ENCODE peak calls at places on chromosomes 12 and 14, in five cellular contexts. One of them, this sample, is unnamed.

GRCh38 chr14:103562385-103563088 is at the start of the genes BAG5 and COA8:
- DNase-seq in LHCN-M2: peak; percentile 77
- DNase-seq in effector CD4-positive, alpha-beta T cell: peak; percentile 84
- DNase-seq in activated T-cell treated with anti-CD3 and anti-CD28 coated beads, Interleukin-2, amount 50 U/mL, for 72 hours: peak; percentile 91
- DNase-seq in stimulated activated CD8-positive, alpha-beta memory T cell treated with anti-CD3 and anti-CD28 coated beads, Interleukin-12 subunit alpha, Interleukin-12 subunit beta, amount 100 ng/mL, for 4 hours: peak; percentile 82
- DNase-seq in this sample: peak; percentile 88

GRCh38 chr12:3743803-3744202 is 9.1 kb downstream of the CRACR2A start:
- DNase-seq in LHCN-M2: peak; percentile 34
- DNase-seq in effector CD4-positive, alpha-beta T cell: no peak
- DNase-seq in activated T-cell treated with anti-CD3 and anti-CD28 coated beads, Interleukin-2, amount 50 U/mL, for 72 hours: peak; percentile 67
- DNase-seq in stimulated activated CD8-positive, alpha-beta memory T cell treated with anti-CD3 and anti-CD28 coated beads, Interleukin-12 subunit alpha, Interleukin-12 subunit beta, amount 100 ng/mL, for 4 hours: no peak
- DNase-seq in this sample: no peak

GRCh38 chr14:33788116-33788515 is 162.8 kb downstream of the EGLN3 start:
- DNase-seq in LHCN-M2: no peak
- DNase-seq in effector CD4-positive, alpha-beta T cell: no peak
- DNase-seq in activated T-cell treated with anti-CD3 and anti-CD28 coated beads, Interleukin-2, amount 50 U/mL, for 72 hours: no peak
- DNase-seq in stimulated activated CD8-positive, alpha-beta memory T cell treated with anti-CD3 and anti-CD28 coated beads, Interleukin-12 subunit alpha, Interleukin-12 subunit beta, amount 100 ng/mL, for 4 hours: no peak
- DNase-seq in this sample: no peak

GRCh38 chr12:53482626-53483165 is 16.6 kb downstream of the MAP3K12 start:
- DNase-seq in LHCN-M2: no peak
- DNase-seq in effector CD4-positive, alpha-beta T cell: no peak
- DNase-seq in activated T-cell treated with anti-CD3 and anti-CD28 coated beads, Interleukin-2, amount 50 U/mL, for 72 hours: no peak
- DNase-seq in stimulated activated CD8-positive, alpha-beta memory T cell treated with anti-CD3 and anti-CD28 coated beads, Interleukin-12 subunit alpha, Interleukin-12 subunit beta, amount 100 ng/mL, for 4 hours: no peak
- DNase-seq in this sample: no peak

GRCh38 chr12:45615268-45615667 is 114.2 kb upstream of the ARID2 start:
- DNase-seq in LHCN-M2: peak; percentile 86
- DNase-seq in effector CD4-positive, alpha-beta T cell: no peak
- DNase-seq in activated T-cell treated with anti-CD3 and anti-CD28 coated beads, Interleukin-2, amount 50 U/mL, for 72 hours: no peak
- DNase-seq in stimulated activated CD8-positive, alpha-beta memory T cell treated with anti-CD3 and anti-CD28 coated beads, Interleukin-12 subunit alpha, Interleukin-12 subunit beta, amount 100 ng/mL, for 4 hours: no peak
- DNase-seq in this sample: no peak

GRCh38 chr12:102023343-102023930 is 38.4 kb downstream of the WASHC3 start:
- DNase-seq in LHCN-M2: peak; percentile 31
- DNase-seq in effector CD4-positive, alpha-beta T cell: no peak
- DNase-seq in activated T-cell treated with anti-CD3 and anti-CD28 coated beads, Interleukin-2, amount 50 U/mL, for 72 hours: no peak
- DNase-seq in stimulated activated CD8-positive, alpha-beta memory T cell treated with anti-CD3 and anti-CD28 coated beads, Interleukin-12 subunit alpha, Interleukin-12 subunit beta, amount 100 ng/mL, for 4 hours: no peak
- DNase-seq in this sample: no peak

GRCh38 chr12:104486416-104486815 is 29.7 kb downstream of the CHST11 start:
- DNase-seq in LHCN-M2: no peak
- DNase-seq in effector CD4-positive, alpha-beta T cell: no peak
- DNase-seq in activated T-cell treated with anti-CD3 and anti-CD28 coated beads, Interleukin-2, amount 50 U/mL, for 72 hours: no peak
- DNase-seq in stimulated activated CD8-positive, alpha-beta memory T cell treated with anti-CD3 and anti-CD28 coated beads, Interleukin-12 subunit alpha, Interleukin-12 subunit beta, amount 100 ng/mL, for 4 hours: no peak
- DNase-seq in this sample: no peak

GRCh38 chr14:90691627-90692026 is 124.6 kb downstream of the TTC7B start:
- DNase-seq in LHCN-M2: peak; percentile 31
- DNase-seq in effector CD4-positive, alpha-beta T cell: no peak
- DNase-seq in activated T-cell treated with anti-CD3 and anti-CD28 coated beads, Interleukin-2, amount 50 U/mL, for 72 hours: no peak
- DNase-seq in stimulated activated CD8-positive, alpha-beta memory T cell treated with anti-CD3 and anti-CD28 coated beads, Interleukin-12 subunit alpha, Interleukin-12 subunit beta, amount 100 ng/mL, for 4 hours: no peak
- DNase-seq in this sample: no peak

GRCh38 chr12:2877047-2877958 is at the start of the genes FOXM1 and RHNO1:
- DNase-seq in LHCN-M2: peak; percentile 88
- DNase-seq in effector CD4-positive, alpha-beta T cell: peak; percentile 86
- DNase-seq in activated T-cell treated with anti-CD3 and anti-CD28 coated beads, Interleukin-2, amount 50 U/mL, for 72 hours: peak; percentile 88
- DNase-seq in stimulated activated CD8-positive, alpha-beta memory T cell treated with anti-CD3 and anti-CD28 coated beads, Interleukin-12 subunit alpha, Interleukin-12 subunit beta, amount 100 ng/mL, for 4 hours: peak; percentile 79
- DNase-seq in this sample: peak; percentile 82

GRCh38 chr12:92593734-92594402 is 108.9 kb upstream of the PLEKHG7 start:
- DNase-seq in LHCN-M2: peak; percentile 89
- DNase-seq in effector CD4-positive, alpha-beta T cell: peak; percentile 79
- DNase-seq in activated T-cell treated with anti-CD3 and anti-CD28 coated beads, Interleukin-2, amount 50 U/mL, for 72 hours: peak; percentile 77
- DNase-seq in stimulated activated CD8-positive, alpha-beta memory T cell treated with anti-CD3 and anti-CD28 coated beads, Interleukin-12 subunit alpha, Interleukin-12 subunit beta, amount 100 ng/mL, for 4 hours: peak; percentile 60
- DNase-seq in this sample: peak; percentile 58

GRCh38 chr12:47085815-47086252 is 6.1 kb upstream of the AMIGO2 start:
- DNase-seq in LHCN-M2: peak; percentile 57
- DNase-seq in effector CD4-positive, alpha-beta T cell: peak; percentile 24
- DNase-seq in activated T-cell treated with anti-CD3 and anti-CD28 coated beads, Interleukin-2, amount 50 U/mL, for 72 hours: peak; percentile 47
- DNase-seq in stimulated activated CD8-positive, alpha-beta memory T cell treated with anti-CD3 and anti-CD28 coated beads, Interleukin-12 subunit alpha, Interleukin-12 subunit beta, amount 100 ng/mL, for 4 hours: peak; percentile 22
- DNase-seq in this sample: peak; percentile 44

GRCh38 chr14:20866963-20867362 is 24.2 kb upstream of the RNASE3 start:
- DNase-seq in LHCN-M2: no peak
- DNase-seq in effector CD4-positive, alpha-beta T cell: no peak
- DNase-seq in activated T-cell treated with anti-CD3 and anti-CD28 coated beads, Interleukin-2, amount 50 U/mL, for 72 hours: no peak
- DNase-seq in stimulated activated CD8-positive, alpha-beta memory T cell treated with anti-CD3 and anti-CD28 coated beads, Interleukin-12 subunit alpha, Interleukin-12 subunit beta, amount 100 ng/mL, for 4 hours: no peak
- DNase-seq in this sample: no peak

This sample was measured in stimulated activated naive CD8-positive, alpha-beta T cell treated with anti-CD3 and anti-CD28 coated beads, Interleukin-15, amount 100 ng/mL, for 72 hours.